ENCODE peak calls at places on chromosomes 12 and 14, in nine cellular contexts. M, K, P, E, U, L, C, W and O are unnamed samples. For H3K27me3 and H3K36me3, the result is how much of the 10 kb centered on the place peaks cover.

GRCh38 chr14:28774764-28775738 is 8.5 kb downstream of the FOXG1 start:
- DNase-seq in M (no peak), K (no peak), P (no peak), E (no peak), U (no peak), L (no peak), C (no peak), W (no peak), O (no peak)

GRCh38 chr14:39050389-39050788 is 52.6 kb downstream of the SEC23A start:
- DNase-seq in M (no peak), K (no peak), P (peak), E (no peak), U (no peak), L (peak), C (no peak), W (no peak), O (no peak)

GRCh38 chr12:108525681-108526080 is 10.6 kb downstream of the FICD start:
- DNase-seq in M (no peak), K (no peak), P (peak), E (no peak), U (no peak), L (peak), C (no peak), W (no peak), O (no peak)

GRCh38 chr14:53304726-53305381 is 151.7 kb upstream of the DDHD1 start:
- DNase-seq in M (no peak), K (peak), P (no peak), E (no peak), U (no peak), L (peak), C (no peak), W (peak), O (no peak)

GRCh38 chr12:49357099-49357678 is 10.1 kb upstream of the SPATS2 start:
- DNase-seq in M (peak), K (no peak), P (peak), E (no peak), U (no peak), L (peak), C (no peak), W (no peak), O (no peak)

GRCh38 chr14:95564060-95564459 is 29.2 kb downstream of the GLRX5 start:
- DNase-seq in M (no peak), K (peak), P (peak), E (no peak), U (no peak), L (peak), C (no peak), W (no peak), O (no peak)

GRCh38 chr12:82942963-82943362 is 256.3 kb downstream of the TMTC2 start:
- DNase-seq in M (no peak), K (no peak), P (no peak), E (no peak), U (no peak), L (peak), C (no peak), W (no peak), O (no peak)

GRCh38 chr12:123075092-123075491 is 75.8 kb downstream of the PITPNM2 start:
- DNase-seq in M (no peak), K (no peak), P (no peak), E (no peak), U (no peak), L (no peak), C (no peak), W (no peak), O (no peak)

GRCh38 chr12:113103756-113104450 is 31.7 kb downstream of the RASAL1 start:
- DNase-seq in M (no peak), K (no peak), P (no peak), E (peak), U (no peak), L (no peak), C (peak), W (no peak), O (peak)

GRCh38 chr14:67538501-67538900 is 5.4 kb downstream of the PLEKHH1 start:
- DNase-seq in M (no peak), K (no peak), P (no peak), E (no peak), U (no peak), L (no peak), C (no peak), W (peak), O (no peak)

GRCh38 chr12:9761407-9761736 is 671 bp upstream of the CD69 start:
- DNase-seq in M (no peak), K (no peak), P (no peak), E (no peak), U (no peak), L (no peak), C (no peak), W (no peak), O (peak)

GRCh38 chr12:91923864-91924263 is 221.8 kb downstream of the BTG1 start:
- DNase-seq in M (no peak), K (peak), P (no peak), E (no peak), U (no peak), L (no peak), C (no peak), W (no peak), O (no peak)

GRCh38 chr12:90851800-90852718 is 102.9 kb downstream of the CCER1 start:
- DNase-seq in M (no peak), K (no peak), P (no peak), E (no peak), U (no peak), L (no peak), C (no peak), W (no peak), O (no peak)

GRCh38 chr14:72904840-72905561 is 11.1 kb upstream of the DPF3 start:
- DNase-seq in M (peak), K (peak), P (peak), E (peak), U (peak), L (peak), C (peak), W (peak), O (peak)

GRCh38 chr14:74528886-74529285 is 35.3 kb downstream of the ISCA2 start:
- DNase-seq in M (no peak), K (no peak), P (no peak), E (no peak), U (no peak), L (no peak), C (no peak), W (no peak), O (no peak)

GRCh38 chr12:6469092-6469491 is 1.4 kb downstream of the VAMP1 start:
- DNase-seq in M (no peak), K (no peak), P (no peak), E (no peak), U (no peak), L (no peak), C (no peak), W (no peak), O (no peak)

GRCh38 chr12:105427883-105428282 is 97.4 kb downstream of the C12orf75 start:
- DNase-seq in M (no peak), K (no peak), P (peak), E (no peak), U (no peak), L (peak), C (no peak), W (no peak), O (no peak)

GRCh38 chr14:75979071-75979571 is 2.7 kb downstream of the TGFB3 start:
- DNase-seq in M (no peak), K (no peak), P (peak), E (no peak), U (no peak), L (peak), C (no peak), W (peak), O (no peak)

GRCh38 chr12:6925239-6925542 is 2.6 kb upstream of the ATN1 start:
- DNase-seq in M (no peak), K (no peak), P (no peak), E (no peak), U (no peak), L (no peak), C (no peak), W (no peak), O (no peak)

GRCh38 chr14:90795744-90796143 is 20.5 kb downstream of the TTC7B start:
- DNase-seq in M (peak), K (no peak), P (peak), E (no peak), U (peak), L (peak), C (no peak), W (no peak), O (no peak)

GRCh38 chr12:122867701-122868461 is 28.0 kb downstream of the VPS37B start:
- DNase-seq in M (no peak), K (peak), P (no peak), E (no peak), U (no peak), L (no peak), C (no peak), W (peak), O (peak)

GRCh38 chr14:70754989-70755388 is 54.3 kb downstream of the MAP3K9 start:
- DNase-seq in M (no peak), K (no peak), P (peak), E (no peak), U (peak), L (no peak), C (no peak), W (no peak), O (no peak)

GRCh38 chr12:119829439-119829838 is 47.7 kb downstream of the CIT start:
- DNase-seq in M (no peak), K (no peak), P (no peak), E (no peak), U (no peak), L (no peak), C (no peak), W (no peak), O (no peak)

GRCh38 chr14:75198291-75198933 is 22.0 kb upstream of the TMED10 start:
- DNase-seq in M (no peak), K (peak), P (no peak), E (no peak), U (no peak), L (no peak), C (no peak), W (no peak), O (no peak)

GRCh38 chr12:111368684-111369495 is at the start of gene PHETA1:
- DNase-seq in M (peak), K (peak), P (peak), E (peak), U (peak), L (peak), C (peak), W (peak), O (peak)

GRCh38 chr12:10753066-10753465 is 29.9 kb upstream of the YBX3 start:
- DNase-seq in M (peak), K (no peak), P (peak), E (no peak), U (no peak), L (peak), C (no peak), W (no peak), O (no peak)

GRCh38 chr12:93819048-93819491 is 141.9 kb downstream of the CRADD start:
- DNase-seq in M (peak), K (peak), P (peak), E (no peak), U (no peak), L (peak), C (no peak), W (peak), O (no peak)

GRCh38 chr12:25976289-25976688 is 17.8 kb downstream of the RASSF8 start:
- DNase-seq in M (no peak), K (no peak), P (peak), E (no peak), U (no peak), L (no peak), C (no peak), W (no peak), O (no peak)

GRCh38 chr12:4934651-4935050 is 24.9 kb downstream of the KCNA1 start:
- DNase-seq in M (no peak), K (no peak), P (peak), E (no peak), U (no peak), L (peak), C (no peak), W (no peak), O (no peak)

GRCh38 chr12:6955462-6956331 is 4.5 kb downstream of the PTPN6 start:
- DNase-seq in M (no peak), K (peak), P (no peak), E (no peak), U (no peak), L (no peak), C (no peak), W (peak), O (no peak)

GRCh38 chr14:89330236-89331002 is 86.6 kb downstream of the FOXN3 start:
- DNase-seq in M (peak), K (peak), P (peak), E (no peak), U (no peak), L (peak), C (no peak), W (peak), O (no peak)

GRCh38 chr12:108214486-108214885 is 85.4 kb downstream of the WSCD2 start:
- DNase-seq in M (no peak), K (peak), P (peak), E (no peak), U (no peak), L (peak), C (no peak), W (no peak), O (no peak)

GRCh38 chr12:114018669-114019068 is 52.5 kb upstream of the RBM19 start:
- DNase-seq in M (peak), K (no peak), P (no peak), E (no peak), U (no peak), L (peak), C (no peak), W (no peak), O (no peak)

GRCh38 chr14:69610020-69610858 is 1.2 kb upstream of the SUSD6 start:
- DNase-seq in M (no peak), K (no peak), P (peak), E (no peak), U (no peak), L (no peak), C (no peak), W (no peak), O (no peak)

GRCh38 chr14:90301122-90301521 is 30.6 kb downstream of the NRDE2 start:
- DNase-seq in M (no peak), K (no peak), P (no peak), E (no peak), U (no peak), L (no peak), C (no peak), W (no peak), O (no peak)

GRCh38 chr14:75297417-75298040 is 18.9 kb downstream of the FOS start:
- DNase-seq in M (no peak), K (no peak), P (no peak), E (no peak), U (no peak), L (no peak), C (no peak), W (peak), O (no peak)

GRCh38 chr14:20515846-20516245 is 10.5 kb downstream of the RNASE10 start:
- DNase-seq in M (no peak), K (no peak), P (peak), E (no peak), U (no peak), L (peak), C (no peak), W (no peak), O (no peak)

GRCh38 chr12:10194160-10194559 is 15.3 kb downstream of the TMEM52B start:
- DNase-seq in M (no peak), K (no peak), P (peak), E (no peak), U (no peak), L (peak), C (no peak), W (no peak), O (no peak)

GRCh38 chr12:57223191-57224165 is 6.0 kb upstream of the SHMT2 start:
- DNase-seq in M (no peak), K (no peak), P (no peak), E (no peak), U (no peak), L (no peak), C (no peak), W (no peak), O (peak)
- H3K27me3 ChIP-seq in M (under half), K (half or more), P (under half), E (half or more), U (under half), L (under half), C (half or more), W (half or more), O (half or more)

GRCh38 chr12:125512541-125513298 is 447.5 kb downstream of the AACS start:
- DNase-seq in M (no peak), K (no peak), P (no peak), E (no peak), U (no peak), L (no peak), C (no peak), W (no peak), O (no peak)
- H3K36me3 ChIP-seq in M (under half), K (under half), P (under half), E (under half), U (under half), L (under half), C (under half), W (under half), O (under half)

GRCh38 chr12:65459545-65459944 is 181.1 kb downstream of the MSRB3 start:
- DNase-seq in M (no peak), K (no peak), P (no peak), E (no peak), U (no peak), L (peak), C (no peak), W (no peak), O (no peak)
- H3K27ac ChIP-seq in M (no peak), K (no peak), P (no peak), E (no peak), U (no peak), L (no peak), C (no peak), W (no peak), O (no peak)

DNA sequence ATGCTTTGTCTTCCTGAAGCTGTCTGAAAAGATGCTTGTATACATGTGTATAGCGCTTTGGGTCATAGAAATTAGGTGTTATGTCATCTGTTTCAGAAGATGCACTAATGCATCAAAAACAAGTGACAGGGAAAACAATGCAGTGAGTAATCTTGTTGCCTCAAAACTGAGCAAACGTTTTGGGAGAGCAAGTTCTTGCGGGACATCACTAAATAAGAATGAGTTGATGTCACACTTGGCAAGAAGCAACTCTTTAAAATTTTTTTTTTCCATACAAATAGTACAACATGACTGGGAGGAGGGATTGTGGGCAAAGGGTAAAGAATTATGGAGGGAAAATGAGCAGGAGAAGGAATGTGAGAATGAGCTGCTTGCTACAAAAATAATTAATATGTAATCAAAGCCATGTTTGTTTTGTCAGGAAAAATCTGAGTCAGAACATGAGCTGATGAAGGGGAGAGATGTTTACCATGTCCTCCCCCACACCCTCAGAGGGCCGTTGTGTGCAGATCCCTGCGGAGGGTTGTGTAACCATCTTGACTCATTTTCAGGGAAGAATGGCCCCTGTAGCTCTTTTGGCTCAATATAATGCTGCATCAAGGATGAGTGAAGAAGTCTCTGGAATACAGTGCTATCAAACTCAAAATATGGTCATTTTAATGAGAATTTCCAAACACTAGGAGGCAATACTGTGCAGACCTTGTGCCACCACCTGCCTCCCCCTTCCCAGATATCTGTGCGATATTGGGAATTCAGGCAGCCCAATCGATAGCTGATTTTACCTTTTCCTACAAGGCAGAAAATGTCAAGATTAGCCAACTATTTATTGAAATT is 41.4 kb downstream of the BORCS5 start:
- DNase-seq in M (peak), K (peak), P (peak), E (no peak), U (peak), L (peak), C (no peak), W (peak), O (no peak)
- H3K27me3 ChIP-seq in M (under half), K (under half), P (under half), E (under half), U (under half), L (under half), C (under half), W (under half), O (under half)

DNA sequence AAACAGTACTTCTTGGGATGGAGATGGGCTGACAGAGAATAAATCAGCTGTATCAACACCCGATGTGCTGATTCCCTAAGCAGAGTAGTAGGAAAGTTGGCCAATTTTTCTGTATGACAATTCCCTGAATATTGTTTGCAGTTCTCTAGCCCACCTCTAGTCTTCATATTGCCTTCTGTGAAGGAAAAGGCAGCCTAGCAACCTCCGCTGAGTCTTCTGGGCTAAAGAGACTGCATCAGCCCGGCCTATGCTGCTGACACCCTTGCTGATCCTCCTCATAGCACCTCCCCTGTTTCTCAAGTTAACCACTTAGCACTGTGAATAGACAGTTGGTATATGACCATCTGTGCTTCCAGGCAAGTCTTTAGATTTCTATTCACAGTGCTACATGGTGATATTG is 161.1 kb upstream of the EGLN3 start:
- DNase-seq in M (no peak), K (no peak), P (peak), E (no peak), U (no peak), L (no peak), C (no peak), W (no peak), O (no peak)
- H3K36me3 ChIP-seq in M (under half), K (under half), P (under half), E (under half), U (under half), L (under half), C (under half), W (under half), O (under half)

GRCh38 chr12:45914090-45914489 is 76.3 kb downstream of the SCAF11 start:
- DNase-seq in M (peak), K (no peak), P (peak), E (no peak), U (peak), L (peak), C (no peak), W (no peak), O (no peak)

GRCh38 chr12:45912774-45913173 is 77.6 kb downstream of the SCAF11 start:
- DNase-seq in M (no peak), K (no peak), P (no peak), E (no peak), U (no peak), L (no peak), C (no peak), W (no peak), O (no peak)

GRCh38 chr12:45913631-45914030 is 76.7 kb downstream of the SCAF11 start:
- DNase-seq in M (no peak), K (no peak), P (no peak), E (no peak), U (no peak), L (no peak), C (no peak), W (no peak), O (no peak)

GRCh38 chr12:45907955-45908354 is 82.4 kb downstream of the SCAF11 start:
- DNase-seq in M (no peak), K (no peak), P (no peak), E (no peak), U (no peak), L (no peak), C (no peak), W (no peak), O (no peak)

GRCh38 chr12:45909041-45909713 is 81.2 kb downstream of the SCAF11 start:
- DNase-seq in M (peak), K (no peak), P (no peak), E (no peak), U (no peak), L (peak), C (no peak), W (no peak), O (no peak)
- H3K27ac ChIP-seq in M (no peak), K (no peak), P (no peak), E (no peak), U (no peak), L (peak), C (no peak), W (no peak), O (no peak)

GRCh38 chr12:53996188-53996885 is 3.6 kb upstream of the HOXC9 start:
- DNase-seq in M (peak), K (no peak), P (no peak), E (no peak), U (no peak), L (no peak), C (no peak), W (no peak), O (no peak)
- H3K27me3 ChIP-seq in M (under half), K (half or more), P (under half), E (half or more), U (under half), L (half or more), C (half or more), W (half or more), O (half or more)

GRCh38 chr12:121253638-121254335 is 42.7 kb downstream of the CAMKK2 start:
- DNase-seq in M (no peak), K (no peak), P (no peak), E (no peak), U (no peak), L (no peak), C (no peak), W (no peak), O (no peak)
- H3K36me3 ChIP-seq in M (under half), K (half or more), P (under half), E (under half), U (under half), L (under half), C (under half), W (under half), O (under half)

GRCh38 chr14:65329911-65330310 is 82.6 kb upstream of the FUT8 start:
- DNase-seq in M (no peak), K (no peak), P (no peak), E (no peak), U (no peak), L (no peak), C (no peak), W (no peak), O (no peak)
- H3K27ac ChIP-seq in M (no peak), K (no peak), P (no peak), E (no peak), U (no peak), L (no peak), C (no peak), W (no peak), O (no peak)